ENCODE peak calls at places on chromosomes 16 and 17, in four cellular contexts. One of them, this sample, is unnamed.

GRCh38 chr16:15961557-15962205 is 12.3 kb downstream of the ABCC1 start:
- DNase-seq in K562: no peak
- DNase-seq in H1: no peak
- DNase-seq in SK-N-SH: no peak
- DNase-seq in this sample: no peak

GRCh38 chr17:45149037-45149668 is 878 bp downstream of the HEXIM1 start:
- DNase-seq in K562: peak
- DNase-seq in H1: peak
- DNase-seq in SK-N-SH: peak
- DNase-seq in this sample: peak

GRCh38 chr17:19440421-19440820 is 29.4 kb downstream of the RNF112 start:
- DNase-seq in K562: no peak
- DNase-seq in H1: no peak
- DNase-seq in SK-N-SH: no peak
- DNase-seq in this sample: no peak

GRCh38 chr17:38881600-38882191 is 11.8 kb downstream of the LASP1 start:
- DNase-seq in K562: peak
- DNase-seq in H1: no peak
- DNase-seq in SK-N-SH: peak
- DNase-seq in this sample: no peak

GRCh38 chr16:9357829-9358228 is 266.4 kb downstream of the HAPSTR1 start:
- DNase-seq in K562: no peak
- DNase-seq in H1: no peak
- DNase-seq in SK-N-SH: no peak
- DNase-seq in this sample: no peak

GRCh38 chr16:66616592-66616991 is 12.1 kb downstream of the CMTM3 start:
- DNase-seq in K562: no peak
- DNase-seq in H1: no peak
- DNase-seq in SK-N-SH: no peak
- DNase-seq in this sample: no peak

GRCh38 chr17:66807182-66807581 is 27.7 kb upstream of the CACNG5 start:
- DNase-seq in SK-N-SH: no peak
- DNase-seq in K562: no peak
- DNase-seq in H1: no peak
- DNase-seq in this sample: no peak

GRCh38 chr17:19319771-19320505 is 42.6 kb downstream of the B9D1 start:
- DNase-seq in K562: no peak
- DNase-seq in H1: no peak
- DNase-seq in SK-N-SH: no peak
- DNase-seq in this sample: no peak

DNA sequence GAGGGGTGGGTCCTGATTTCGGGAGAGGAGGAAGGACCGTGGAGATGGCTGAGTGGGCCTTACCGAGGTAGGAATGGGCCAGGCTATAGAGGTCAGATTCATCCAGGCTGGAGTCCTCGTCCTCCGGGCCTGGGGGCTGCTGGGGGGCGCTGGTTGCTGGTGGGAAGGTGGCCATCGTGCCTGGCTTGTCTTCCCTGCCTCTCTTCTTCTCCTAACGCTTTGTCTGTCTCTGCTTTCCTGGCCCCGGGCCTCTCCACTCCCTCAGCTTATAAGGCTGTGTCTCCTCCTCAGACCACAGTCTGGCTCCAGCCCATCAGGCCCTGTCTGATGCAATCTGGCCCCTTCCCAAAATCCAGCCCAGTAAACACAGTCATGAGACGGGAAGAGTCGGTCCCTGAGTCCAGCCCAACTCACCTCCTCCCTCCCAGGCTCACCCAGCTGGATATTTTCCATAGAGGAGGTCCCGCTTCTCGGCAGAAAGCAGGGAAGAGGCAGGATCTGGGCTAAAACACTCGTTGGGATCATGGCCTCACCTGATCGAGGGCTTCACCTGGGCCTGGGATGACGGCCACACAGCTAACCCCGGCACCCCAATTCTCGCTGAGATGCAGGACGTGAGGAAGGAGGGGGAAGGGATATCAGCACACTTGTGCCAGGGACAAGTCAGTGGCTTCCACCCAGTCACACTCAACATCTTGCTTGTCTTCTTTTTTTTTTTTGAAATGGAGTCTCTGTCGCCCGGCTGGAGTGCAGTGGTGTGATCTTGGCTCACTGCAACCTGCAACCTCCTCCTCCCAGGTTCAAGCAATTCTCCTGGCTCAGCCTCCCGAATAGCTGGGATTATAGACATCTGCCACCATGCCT is at the start of gene NUPR1:
- DNase-seq in H1: no peak
- DNase-seq in K562: no peak
- DNase-seq in SK-N-SH: no peak
- DNase-seq in this sample: no peak
- TF ChIP-seq TAF1 in H1: no peak
- TF ChIP-seq TAF1 in K562: no peak
- TF ChIP-seq TAF1 in SK-N-SH: no peak
- TF ChIP-seq TAF1 in this sample: no peak

DNA sequence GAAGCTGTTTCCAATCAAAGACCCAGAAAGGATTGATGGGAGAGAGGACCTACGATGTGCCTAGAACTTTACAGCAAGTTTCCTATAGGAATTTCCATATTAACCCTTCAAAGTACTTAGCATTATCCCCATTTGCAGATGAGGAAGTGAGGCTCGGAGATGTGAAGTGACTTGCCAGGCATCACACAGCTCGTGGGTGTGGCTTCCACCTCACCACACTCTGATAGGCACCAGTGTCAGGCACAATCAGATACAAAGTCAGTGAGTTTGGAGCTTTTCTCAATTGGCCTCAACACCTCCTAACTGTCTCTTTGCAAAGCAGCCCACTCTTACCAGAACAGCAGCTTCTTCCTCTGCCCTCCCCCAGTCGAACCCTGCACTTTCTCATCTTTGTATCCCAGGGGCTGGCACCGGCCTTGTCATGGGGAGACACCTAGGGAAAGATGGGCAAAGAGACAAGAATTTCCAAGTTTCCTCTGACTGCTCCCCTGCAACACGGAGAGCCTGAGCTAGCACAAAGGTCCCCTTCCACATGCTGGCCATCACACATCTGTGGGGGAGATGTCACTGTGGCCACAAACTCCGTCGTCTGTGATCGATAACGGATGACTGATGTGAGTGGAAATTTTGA is 37.4 kb upstream of the CCL1 start:
- DNase-seq in K562: no peak
- DNase-seq in SK-N-SH: no peak
- DNase-seq in H1: no peak
- DNase-seq in this sample: no peak
- TF ChIP-seq TAF1 in K562: no peak
- TF ChIP-seq TAF1 in SK-N-SH: no peak
- TF ChIP-seq TAF1 in H1: no peak
- TF ChIP-seq TAF1 in this sample: no peak

GRCh38 chr16:68448360-68448970 is at the start of gene SMPD3:
- DNase-seq in K562: peak
- DNase-seq in H1: peak
- DNase-seq in SK-N-SH: peak
- DNase-seq in this sample: peak

GRCh38 chr16:68447721-68448359 is 468 bp downstream of the SMPD3 start:
- DNase-seq in K562: no peak
- DNase-seq in SK-N-SH: peak
- DNase-seq in H1: no peak
- DNase-seq in this sample: no peak

GRCh38 chr16:68445458-68445857 is 2.9 kb downstream of the SMPD3 start:
- DNase-seq in K562: peak
- DNase-seq in SK-N-SH: peak
- DNase-seq in H1: peak
- DNase-seq in this sample: peak

GRCh38 chr16:68444058-68444657 is 4.2 kb downstream of the SMPD3 start:
- DNase-seq in K562: peak
- DNase-seq in SK-N-SH: no peak
- DNase-seq in H1: peak
- DNase-seq in this sample: no peak

DNA sequence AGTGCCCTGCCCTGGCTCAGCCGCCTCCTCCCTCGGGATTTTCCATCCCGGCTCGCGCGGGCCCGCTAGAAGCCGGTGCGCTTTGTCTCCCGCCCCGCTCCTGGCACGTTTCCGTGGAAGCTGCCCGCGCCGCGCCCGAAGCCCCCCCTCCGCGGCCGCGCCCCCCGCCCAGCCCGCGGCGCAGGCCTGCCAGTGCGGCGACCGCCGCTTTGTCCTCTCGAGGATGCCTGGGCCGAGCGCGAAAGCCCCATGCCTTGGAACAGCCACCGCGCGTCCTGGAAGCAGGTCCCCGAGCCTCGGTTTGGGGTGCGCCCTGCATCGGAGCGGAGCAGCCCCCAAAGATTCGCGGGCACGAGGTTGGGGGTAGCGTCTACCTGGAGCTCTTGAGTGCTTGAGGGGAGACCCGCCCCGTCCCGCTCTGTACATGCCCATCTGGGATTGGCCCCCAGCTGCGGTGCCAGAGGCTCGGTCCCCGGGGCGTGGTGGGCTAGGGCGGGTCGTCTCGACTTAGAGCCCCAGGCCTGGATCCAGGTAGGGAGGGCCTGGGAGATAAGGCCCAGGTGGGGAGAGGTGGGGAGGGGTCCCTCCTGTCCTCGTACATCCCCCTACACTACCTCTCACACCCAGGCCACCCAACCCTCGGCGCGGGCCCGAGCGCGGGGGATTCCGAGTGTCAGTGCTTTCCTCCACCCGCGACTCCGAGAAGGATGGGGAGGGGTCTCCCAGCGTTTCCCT is 1.2 kb downstream of the SMPD3 start:
- DNase-seq in K562: no peak
- DNase-seq in SK-N-SH: peak
- DNase-seq in H1: peak
- DNase-seq in this sample: no peak
- TF ChIP-seq TAF1 in K562: no peak
- TF ChIP-seq TAF1 in SK-N-SH: no peak
- TF ChIP-seq TAF1 in H1: no peak
- TF ChIP-seq TAF1 in this sample: no peak

GRCh38 chr16:64711596-64711995 is 410.3 kb downstream of the CDH11 start:
- DNase-seq in K562: no peak
- DNase-seq in H1: no peak
- DNase-seq in SK-N-SH: no peak
- DNase-seq in this sample: no peak

GRCh38 chr16:64717871-64718270 is 404.0 kb downstream of the CDH11 start:
- DNase-seq in SK-N-SH: no peak
- DNase-seq in H1: no peak
- DNase-seq in K562: no peak
- DNase-seq in this sample: no peak

GRCh38 chr16:64711026-64711425 is 410.8 kb downstream of the CDH11 start:
- DNase-seq in H1: no peak
- DNase-seq in K562: no peak
- DNase-seq in SK-N-SH: no peak
- DNase-seq in this sample: no peak

GRCh38 chr16:64715624-64716023 is 406.2 kb downstream of the CDH11 start:
- DNase-seq in H1: no peak
- DNase-seq in K562: no peak
- DNase-seq in SK-N-SH: no peak
- DNase-seq in this sample: no peak

DNA sequence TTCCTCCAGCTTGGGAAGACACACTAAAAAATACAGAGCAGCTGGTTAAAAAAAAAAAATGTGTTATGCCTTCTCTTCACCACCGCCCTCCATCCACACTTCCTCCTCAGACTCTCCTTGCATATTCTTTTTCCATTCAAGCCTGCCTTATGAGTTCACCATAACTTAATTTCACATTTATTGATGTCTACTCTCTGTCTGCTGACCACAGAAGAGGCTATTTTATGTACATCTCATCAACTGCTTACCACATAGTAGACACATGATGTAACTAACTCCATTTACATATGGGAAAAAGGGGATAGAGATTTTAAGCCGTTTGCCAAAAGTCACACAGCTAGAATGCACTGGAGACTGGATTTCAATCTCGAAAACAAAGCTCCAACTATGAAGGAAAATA is 409.8 kb downstream of the CDH11 start:
- DNase-seq in H1: no peak
- DNase-seq in K562: no peak
- DNase-seq in SK-N-SH: no peak
- DNase-seq in this sample: no peak
- TF ChIP-seq TAF1 in H1: no peak
- TF ChIP-seq TAF1 in K562: no peak
- TF ChIP-seq TAF1 in SK-N-SH: no peak
- TF ChIP-seq TAF1 in this sample: no peak